ENCODE peak calls at places on chromosomes 1 and 21, in four cellular contexts. K is fibroblast of lung, J is hepatocyte, D is A549. T is an unnamed sample. For H3K4me1, the result is how much of the 10 kb centered on the place peaks cover.

GRCh38 chr1:176450526-176450925 is 12.4 kb upstream of the PAPPA2 start:
- DNase-seq in K (no peak), J (peak), D (no peak), T (no peak)

GRCh38 chr1:210264521-210265380 is 32.2 kb downstream of the SERTAD4 start:
- DNase-seq in K (peak), J (peak), D (peak), T (no peak)

GRCh38 chr1:149888999-149889289 is 10.4 kb upstream of the BOLA1 start:
- DNase-seq in K (no peak), J (peak), D (no peak), T (no peak)

GRCh38 chr1:109497449-109498160 is 3.7 kb downstream of the CYB561D1 start:
- DNase-seq in K (no peak), J (no peak), D (no peak), T (no peak)

GRCh38 chr1:226661965-226662364 is 77.1 kb downstream of the ITPKB start:
- DNase-seq in K (no peak), J (no peak), D (no peak), T (no peak)

GRCh38 chr21:46227811-46228344 is 696 bp downstream of the LSS start:
- DNase-seq in K (no peak), J (peak), D (no peak), T (no peak)

GRCh38 chr1:48924099-48924498 is 147.4 kb upstream of the BEND5 start:
- DNase-seq in K (no peak), J (no peak), D (no peak), T (no peak)

GRCh38 chr21:28099296-28099695 is 893.4 kb downstream of the LTN1 start:
- DNase-seq in K (peak), J (peak), D (no peak), T (peak)

GRCh38 chr1:24361811-24362210 is 42.7 kb downstream of the GRHL3 start:
- DNase-seq in K (no peak), J (no peak), D (no peak), T (no peak)

GRCh38 chr21:45029298-45029967 is 44.9 kb upstream of the ADARB1 start:
- DNase-seq in K (no peak), J (peak), D (no peak), T (no peak)

GRCh38 chr1:109425391-109425790 is 857 bp downstream of the PSMA5 start:
- DNase-seq in K (peak), J (no peak), D (no peak), T (no peak)

GRCh38 chr21:33302055-33302454 is 22.7 kb upstream of the IFNAR1 start:
- DNase-seq in K (no peak), J (no peak), D (no peak), T (no peak)
- H3K4me1 ChIP-seq in K (under half), J (under half), D (under half), T (under half)

DNA sequence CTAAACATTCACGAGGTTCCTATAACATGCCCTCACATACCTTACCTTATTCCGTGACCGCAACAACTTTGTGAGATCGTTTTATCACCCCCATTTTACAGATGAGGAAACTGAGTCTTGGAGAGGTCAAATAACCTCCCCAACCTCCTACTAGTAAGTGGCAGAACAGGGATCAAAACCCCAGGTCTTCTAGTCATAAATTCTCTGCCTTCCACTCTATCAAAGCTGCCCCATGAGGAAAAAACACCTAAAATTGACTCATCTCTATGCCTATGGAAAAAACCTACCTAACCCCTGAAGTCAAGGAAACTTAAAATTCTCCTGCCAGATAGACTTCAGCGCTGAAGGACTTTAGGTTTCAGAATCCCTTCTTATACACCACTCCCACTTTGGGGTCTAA is 69.5 kb upstream of the ERRFI1 start:
- DNase-seq in K (no peak), J (no peak), D (no peak), T (no peak)
- H3K4me1 ChIP-seq in K (under half), J (under half), D (half or more), T (under half)

GRCh38 chr1:8396912-8397406 is 79.0 kb downstream of the SLC45A1 start:
- DNase-seq in K (peak), J (peak), D (peak), T (no peak)

GRCh38 chr1:8396083-8396911 is 78.4 kb downstream of the SLC45A1 start:
- DNase-seq in K (peak), J (no peak), D (no peak), T (no peak)

GRCh38 chr1:8397511-8397910 is 79.6 kb downstream of the SLC45A1 start:
- DNase-seq in K (no peak), J (no peak), D (no peak), T (no peak)

GRCh38 chr1:8398086-8398485 is 80.2 kb downstream of the SLC45A1 start:
- DNase-seq in K (no peak), J (no peak), D (no peak), T (no peak)

GRCh38 chr1:8398677-8399076 is 80.8 kb downstream of the SLC45A1 start:
- DNase-seq in K (no peak), J (no peak), D (no peak), T (no peak)
- H3K4me1 ChIP-seq in K (under half), J (under half), D (under half), T (under half)

DNA sequence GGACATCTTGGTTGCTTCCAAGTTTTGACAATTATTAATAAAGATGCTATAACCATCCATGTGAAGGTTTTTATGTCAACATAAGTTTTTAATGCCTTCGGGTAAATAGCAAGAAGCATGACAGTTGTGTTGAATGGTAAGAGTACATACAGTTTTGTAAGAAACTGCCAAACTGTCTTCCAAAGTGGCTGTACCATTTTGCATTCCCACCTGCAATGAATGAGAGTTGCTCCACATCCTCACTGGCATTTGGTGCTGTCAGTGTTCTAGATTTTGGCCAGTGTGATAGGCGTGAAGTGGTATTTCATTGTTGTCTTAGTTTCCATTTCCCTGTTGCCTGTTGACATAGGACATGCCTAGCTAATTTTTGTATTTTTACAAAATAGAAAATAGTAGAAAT is 45.4 kb downstream of the CD58 start:
- DNase-seq in K (no peak), J (no peak), D (no peak), T (no peak)
- H3K4me1 ChIP-seq in K (under half), J (under half), D (under half), T (under half)

GRCh38 chr1:204336642-204337041 is 23.1 kb downstream of the PLEKHA6 start:
- DNase-seq in K (no peak), J (no peak), D (no peak), T (no peak)

GRCh38 chr1:204337047-204337446 is 22.7 kb downstream of the PLEKHA6 start:
- DNase-seq in K (no peak), J (no peak), D (no peak), T (no peak)

GRCh38 chr1:204338997-204339396 is 20.7 kb downstream of the PLEKHA6 start:
- DNase-seq in K (no peak), J (no peak), D (no peak), T (no peak)

GRCh38 chr1:204338359-204338758 is 21.4 kb downstream of the PLEKHA6 start:
- DNase-seq in K (no peak), J (no peak), D (no peak), T (no peak)

GRCh38 chr1:204337583-204337982 is 22.1 kb downstream of the PLEKHA6 start:
- DNase-seq in K (no peak), J (no peak), D (no peak), T (no peak)
- H3K4me1 ChIP-seq in K (under half), J (under half), D (under half), T (under half)

GRCh38 chr1:19203440-19203839 is 6.6 kb downstream of the UBR4 start:
- DNase-seq in K (peak), J (no peak), D (peak), T (no peak)

GRCh38 chr1:19199393-19200280 is 10.4 kb downstream of the UBR4 start:
- DNase-seq in K (no peak), J (no peak), D (no peak), T (no peak)

GRCh38 chr1:19204665-19205266 is 5.3 kb downstream of the UBR4 start:
- DNase-seq in K (peak), J (no peak), D (no peak), T (no peak)

GRCh38 chr1:19200281-19200604 is 9.8 kb downstream of the UBR4 start:
- DNase-seq in K (no peak), J (no peak), D (no peak), T (no peak)

GRCh38 chr1:19202396-19202795 is 7.7 kb downstream of the UBR4 start:
- DNase-seq in K (peak), J (peak), D (no peak), T (no peak)
- H3K4me1 ChIP-seq in K (under half), J (half or more), D (under half), T (under half)